ENCODE peak calls at places on chromosomes 3 and 15, in six cellular contexts. Z, U, W, F, O and D are unnamed samples.

GRCh38 chr3:141625506-141625905 is 112.6 kb upstream of the RNF7 start:
- DNase-seq in Z (peak; percentile 40), W (no peak), F (peak; percentile 34), U (no peak), O (no peak), D (no peak)

GRCh38 chr3:197583371-197583770 is 27.6 kb upstream of the BDH1 start:
- DNase-seq in F (no peak), U (no peak), W (no peak), Z (no peak), O (no peak), D (no peak)

GRCh38 chr3:131397889-131398288 is 16.3 kb downstream of the NUDT16 start:
- DNase-seq in U (no peak), O (no peak), W (no peak), Z (no peak), F (no peak), D (no peak)

GRCh38 chr3:74631341-74631740 is 16.9 kb upstream of the CNTN3 start:
- DNase-seq in Z (no peak), U (no peak), F (peak; percentile 59), W (no peak), O (no peak), D (no peak)

GRCh38 chr15:58472821-58473581 is 41.2 kb downstream of the LIPC start:
- DNase-seq in O (no peak), F (peak; percentile 53), U (no peak), Z (peak; percentile 53), W (peak; percentile 65), D (no peak)

GRCh38 chr3:110677506-110677905 is 394.1 kb upstream of the NECTIN3 start:
- DNase-seq in F (peak; percentile 25), U (no peak), O (no peak), W (no peak), Z (peak; percentile 18), D (no peak)

GRCh38 chr15:87604857-87605446 is 651.6 kb downstream of the NTRK3 start:
- DNase-seq in F (no peak), Z (no peak), O (no peak), U (no peak), W (no peak), D (peak; percentile 30)

GRCh38 chr3:64685800-64686445 is 1.9 kb downstream of the ADAMTS9 start:
- DNase-seq in F (peak; percentile 88), W (peak; percentile 91), Z (peak; percentile 93), O (peak; percentile 62), U (peak; percentile 93), D (peak; percentile 89)

GRCh38 chr15:57284535-57284934 is 91.8 kb upstream of the CGNL1 start:
- DNase-seq in O (no peak), Z (no peak), W (no peak), U (no peak), F (no peak), D (no peak)

GRCh38 chr3:20561166-20561565 is 375.2 kb upstream of the SGO1 start:
- DNase-seq in U (no peak), F (no peak), W (no peak), Z (peak; percentile 59), O (peak; percentile 64), D (no peak)

GRCh38 chr15:47377465-47377864 is 339.8 kb upstream of the SEMA6D start:
- DNase-seq in W (no peak), O (no peak), Z (no peak), U (no peak), F (no peak), D (no peak)

GRCh38 chr3:37435572-37435971 is 261.2 kb upstream of the LRRFIP2 start:
- DNase-seq in O (no peak), W (no peak), F (no peak), U (no peak), Z (no peak), D (peak; percentile 32)

GRCh38 chr3:144821583-144821982 is 850.0 kb downstream of the DIPK2A start:
- DNase-seq in F (peak; percentile 1), W (no peak), Z (peak; percentile 53), O (peak; percentile 67), U (no peak), D (no peak)

GRCh38 chr3:186241910-186242821 is 119.9 kb downstream of the DGKG start:
- DNase-seq in W (peak; percentile 25), F (peak; percentile 82), Z (peak; percentile 73), O (no peak), U (peak; percentile 81), D (peak; percentile 90)

GRCh38 chr3:146350852-146351251 is 99.9 kb upstream of the PLSCR4 start:
- DNase-seq in F (no peak), Z (no peak), W (no peak), U (no peak), O (no peak), D (no peak)

GRCh38 chr3:141452045-141452444 is 34.8 kb upstream of the RASA2 start:
- DNase-seq in W (peak; percentile 44), U (no peak), O (no peak), F (peak; percentile 80), Z (peak; percentile 61), D (no peak)

GRCh38 chr3:153881201-153881600 is 240.0 kb upstream of the ARHGEF26 start:
- DNase-seq in O (no peak), F (no peak), W (no peak), Z (peak; percentile 52), U (no peak), D (no peak)

GRCh38 chr3:46019707-46020106 is 7.6 kb downstream of the XCR1 start:
- DNase-seq in O (no peak), W (no peak), Z (peak; percentile 15), F (no peak), U (no peak), D (no peak)

GRCh38 chr3:14798231-14798630 is 20.5 kb upstream of the FGD5 start:
- DNase-seq in U (no peak), F (no peak), O (no peak), W (no peak), Z (no peak), D (no peak)

GRCh38 chr3:177196473-177197040 is 725 bp downstream of the TBL1XR1 start:
- DNase-seq in F (peak; percentile 44), U (peak; percentile 40), W (peak; percentile 39), Z (peak; percentile 53), O (no peak), D (peak; percentile 82)

GRCh38 chr3:113166719-113167492 is 44.5 kb upstream of the BOC start:
- DNase-seq in U (no peak), O (peak; percentile 78), F (peak; percentile 65), Z (peak; percentile 80), W (no peak), D (no peak)

GRCh38 chr3:158451405-158452045 is 119.5 kb upstream of the MLF1 start:
- DNase-seq in W (no peak), Z (no peak), F (no peak), O (no peak), U (no peak), D (no peak)

GRCh38 chr3:151306168-151306810 is 10.3 kb downstream of the GPR87 start:
- DNase-seq in F (no peak), U (no peak), Z (no peak), W (no peak), O (no peak), D (no peak)

GRCh38 chr15:29139072-29139471 is 130.6 kb downstream of the NSMCE3 start:
- DNase-seq in W (no peak), F (no peak), U (peak; percentile 8), O (no peak), Z (no peak), D (peak; percentile 29)

GRCh38 chr3:158711886-158712285 is 20.4 kb downstream of the RARRES1 start:
- DNase-seq in O (peak; percentile 79), W (peak; percentile 70), F (peak; percentile 91), U (no peak), Z (peak; percentile 96), D (no peak)

GRCh38 chr15:27854601-27855000 is 244.5 kb downstream of the OCA2 start:
- DNase-seq in F (no peak), O (no peak), U (no peak), W (no peak), Z (no peak), D (no peak)

GRCh38 chr15:42102646-42103235 is 8.4 kb upstream of the PLA2G4D start:
- DNase-seq in F (peak; percentile 49), Z (peak; percentile 53), W (peak; percentile 61), U (no peak), O (no peak), D (peak; percentile 36)

GRCh38 chr15:37106490-37107001 is 6.2 kb upstream of the MEIS2 start:
- DNase-seq in U (no peak), O (no peak), W (no peak), F (peak; percentile 24), Z (peak; percentile 67), D (peak; percentile 75)

GRCh38 chr3:24683511-24684384 is 189.1 kb upstream of the THRB start:
- DNase-seq in Z (peak; percentile 56), F (peak; percentile 63), W (peak; percentile 66), U (no peak), O (no peak), D (no peak)

GRCh38 chr15:55060831-55061230 is 135.9 kb downstream of the RSL24D1 start:
- DNase-seq in W (no peak), Z (no peak), F (no peak), U (no peak), O (no peak), D (no peak)

GRCh38 chr3:128555098-128555825 is 62.3 kb upstream of the GATA2 start:
- DNase-seq in U (peak; percentile 49), O (no peak), W (no peak), F (no peak), Z (no peak), D (peak; percentile 84)
- H3K27me3 ChIP-seq in U (peaks cover 14% of the 10 kb centered on the region), O (no peaks in the 10 kb centered on the region), W (no peaks in the 10 kb centered on the region), F (peaks cover 36% of the 10 kb centered on the region), Z (peaks cover 24% of the 10 kb centered on the region), D (peaks cover 18% of the 10 kb centered on the region)

DNA sequence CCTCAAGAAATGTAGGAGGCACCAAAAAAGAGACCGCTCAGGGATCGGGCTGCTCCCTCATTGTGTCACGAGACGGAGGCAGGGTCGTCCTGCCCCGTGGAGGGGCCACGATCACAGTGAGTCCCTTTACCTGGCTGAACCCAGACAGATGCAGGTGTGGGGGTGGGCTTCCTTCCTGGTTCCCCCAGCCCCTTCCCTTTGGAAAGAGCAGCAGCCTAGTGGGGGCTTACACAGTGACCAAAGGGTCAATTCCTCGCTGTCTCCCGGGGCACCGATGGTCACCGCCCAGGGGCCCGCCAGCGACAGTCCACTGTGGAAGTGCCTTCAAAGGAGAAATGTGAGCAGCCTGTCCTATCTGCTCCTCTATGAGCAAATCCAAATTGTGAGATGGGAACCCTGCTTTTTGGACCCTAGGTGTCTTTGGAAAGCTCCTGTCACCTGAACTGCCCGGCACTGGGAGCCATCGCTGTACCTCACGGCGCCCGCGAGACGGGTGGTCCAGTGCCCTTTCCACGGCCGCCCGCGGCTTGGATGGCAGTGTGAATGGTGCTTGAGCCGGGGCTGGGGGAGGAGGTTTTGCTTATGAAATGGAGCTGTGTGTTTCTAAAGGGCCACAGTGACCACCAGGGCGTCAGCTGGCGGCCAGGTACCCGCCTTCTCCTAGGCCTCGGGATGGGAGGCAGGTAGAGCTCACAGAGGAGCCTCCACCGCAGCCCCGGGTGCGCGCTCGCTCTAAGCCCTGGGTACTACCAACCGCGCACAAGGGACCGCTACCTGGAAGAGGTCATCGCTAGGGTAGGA is 155.7 kb downstream of the KLF13 start:
- DNase-seq in O (no peak), W (no peak), Z (no peak), F (no peak), U (no peak), D (peak; percentile 68)
- H3K4me3 ChIP-seq in O (no peak overlapping the region), W (no peak overlapping the region), Z (no peak overlapping the region), F (no peak overlapping the region), U (no peak overlapping the region), D (no peak overlapping the region)

GRCh38 chr15:92953569-92953968 is 53.4 kb downstream of the CHD2 start:
- DNase-seq in F (no peak), W (no peak), U (no peak), O (no peak), Z (no peak), D (no peak)
- H3K36me3 ChIP-seq in F (peaks cover 71% of the 10 kb centered on the region), W (peaks cover 96% of the 10 kb centered on the region), U (peaks cover 58% of the 10 kb centered on the region), O (peaks cover 20% of the 10 kb centered on the region), Z (peaks cover 29% of the 10 kb centered on the region), D (peaks cover 27% of the 10 kb centered on the region)

GRCh38 chr3:129548566-129548965 is 5.6 kb downstream of the H1-8 start:
- DNase-seq in O (no peak), U (no peak), F (no peak), W (no peak), Z (no peak), D (no peak)
- H3K27me3 ChIP-seq in O (no peaks in the 10 kb centered on the region), U (no peaks in the 10 kb centered on the region), F (no peaks in the 10 kb centered on the region), W (no peaks in the 10 kb centered on the region), Z (no peaks in the 10 kb centered on the region), D (no peaks in the 10 kb centered on the region)